ENCODE peak calls at places on chromosomes 11 and 22, in eight cellular contexts. One of them, this sample, is unnamed.
A peak's percentile ranks its signal among the peaks of the same experiment; 100 is the strongest.

GRCh38 chr22:20957118-20957690 is 9.9 kb upstream of the AIFM3 start:
- DNase-seq in ovary: peak; percentile 60
- DNase-seq in cardiac muscle cell: peak; percentile 29
- DNase-seq in fibroblast of lung: peak; percentile 9
- DNase-seq in PC-3: peak; percentile 22
- DNase-seq in endodermal cell: peak; percentile 85
- DNase-seq in hepatocyte: peak; percentile 61
- DNase-seq in kidney: peak; percentile 82
- DNase-seq in this sample: no peak

GRCh38 chr11:131275580-131275979 is 94.8 kb upstream of the NTM start:
- DNase-seq in ovary: no peak
- DNase-seq in cardiac muscle cell: no peak
- DNase-seq in fibroblast of lung: no peak
- DNase-seq in PC-3: no peak
- DNase-seq in endodermal cell: no peak
- DNase-seq in hepatocyte: no peak
- DNase-seq in kidney: no peak
- DNase-seq in this sample: no peak

GRCh38 chr22:37967147-37967546 is 13.6 kb downstream of the POLR2F start:
- DNase-seq in ovary: no peak
- DNase-seq in cardiac muscle cell: no peak
- DNase-seq in fibroblast of lung: no peak
- DNase-seq in PC-3: no peak
- DNase-seq in endodermal cell: no peak
- DNase-seq in hepatocyte: no peak
- DNase-seq in kidney: no peak
- DNase-seq in this sample: no peak

GRCh38 chr22:20441631-20442484 is 4.2 kb upstream of the SCARF2 start:
- DNase-seq in ovary: no peak
- DNase-seq in cardiac muscle cell: peak; percentile 47
- DNase-seq in fibroblast of lung: no peak
- DNase-seq in PC-3: no peak
- DNase-seq in endodermal cell: peak; percentile 47
- DNase-seq in hepatocyte: no peak
- DNase-seq in kidney: peak; percentile 76
- DNase-seq in this sample: no peak

GRCh38 chr11:88402192-88402715 is 64.7 kb upstream of the CTSC start:
- DNase-seq in ovary: no peak
- DNase-seq in cardiac muscle cell: peak; percentile 69
- DNase-seq in fibroblast of lung: peak; percentile 91
- DNase-seq in PC-3: peak; percentile 78
- DNase-seq in endodermal cell: no peak
- DNase-seq in hepatocyte: no peak
- DNase-seq in kidney: no peak
- DNase-seq in this sample: peak; percentile 86

GRCh38 chr11:115701284-115701875 is 197.2 kb upstream of the CADM1 start:
- DNase-seq in ovary: no peak
- DNase-seq in cardiac muscle cell: no peak
- DNase-seq in fibroblast of lung: no peak
- DNase-seq in PC-3: no peak
- DNase-seq in endodermal cell: peak; percentile 11
- DNase-seq in hepatocyte: no peak
- DNase-seq in kidney: no peak
- DNase-seq in this sample: no peak

GRCh38 chr22:20242393-20243175 is 25.5 kb downstream of the RTN4R start:
- DNase-seq in ovary: no peak
- DNase-seq in cardiac muscle cell: no peak
- DNase-seq in fibroblast of lung: no peak
- DNase-seq in PC-3: no peak
- DNase-seq in endodermal cell: no peak
- DNase-seq in hepatocyte: no peak
- DNase-seq in kidney: no peak
- DNase-seq in this sample: no peak

GRCh38 chr11:68538025-68538424 is 77.5 kb downstream of the PPP6R3 start:
- DNase-seq in ovary: no peak
- DNase-seq in cardiac muscle cell: no peak
- DNase-seq in fibroblast of lung: no peak
- DNase-seq in PC-3: peak; percentile 12
- DNase-seq in endodermal cell: no peak
- DNase-seq in hepatocyte: no peak
- DNase-seq in kidney: no peak
- DNase-seq in this sample: no peak

GRCh38 chr11:120938255-120938654 is 85.6 kb upstream of the TBCEL start:
- DNase-seq in ovary: no peak
- DNase-seq in cardiac muscle cell: no peak
- DNase-seq in fibroblast of lung: no peak
- DNase-seq in PC-3: no peak
- DNase-seq in endodermal cell: no peak
- DNase-seq in hepatocyte: no peak
- DNase-seq in kidney: no peak
- DNase-seq in this sample: no peak

GRCh38 chr11:117441146-117441975 is 113.7 kb downstream of the CEP164 start:
- DNase-seq in ovary: no peak
- DNase-seq in cardiac muscle cell: no peak
- DNase-seq in fibroblast of lung: no peak
- DNase-seq in PC-3: no peak
- DNase-seq in endodermal cell: no peak
- DNase-seq in hepatocyte: no peak
- DNase-seq in kidney: peak; percentile 49
- DNase-seq in this sample: no peak

GRCh38 chr11:2667940-2668339 is 31.9 kb downstream of the KCNQ1OT1 start:
- DNase-seq in ovary: no peak
- DNase-seq in cardiac muscle cell: no peak
- DNase-seq in fibroblast of lung: no peak
- DNase-seq in PC-3: no peak
- DNase-seq in endodermal cell: peak; percentile 16
- DNase-seq in hepatocyte: no peak
- DNase-seq in kidney: no peak
- DNase-seq in this sample: no peak

GRCh38 chr11:125443767-125444311 is 52.2 kb downstream of the FEZ1 start:
- DNase-seq in ovary: no peak
- DNase-seq in cardiac muscle cell: no peak
- DNase-seq in fibroblast of lung: no peak
- DNase-seq in PC-3: no peak
- DNase-seq in endodermal cell: peak; percentile 88
- DNase-seq in hepatocyte: no peak
- DNase-seq in kidney: no peak
- DNase-seq in this sample: no peak

GRCh38 chr11:75203641-75204011 is 36.9 kb upstream of the TPBGL start:
- DNase-seq in ovary: no peak
- DNase-seq in cardiac muscle cell: no peak
- DNase-seq in fibroblast of lung: no peak
- DNase-seq in PC-3: no peak
- DNase-seq in endodermal cell: peak; percentile 35
- DNase-seq in hepatocyte: no peak
- DNase-seq in kidney: no peak
- DNase-seq in this sample: no peak

GRCh38 chr11:13378316-13378715 is 84.7 kb downstream of the BTBD10 start:
- DNase-seq in ovary: no peak
- DNase-seq in cardiac muscle cell: no peak
- DNase-seq in fibroblast of lung: no peak
- DNase-seq in PC-3: no peak
- DNase-seq in endodermal cell: no peak
- DNase-seq in hepatocyte: no peak
- DNase-seq in kidney: no peak
- DNase-seq in this sample: no peak

GRCh38 chr11:13382751-13383150 is 80.3 kb downstream of the BTBD10 start:
- DNase-seq in ovary: no peak
- DNase-seq in cardiac muscle cell: no peak
- DNase-seq in fibroblast of lung: no peak
- DNase-seq in PC-3: no peak
- DNase-seq in endodermal cell: no peak
- DNase-seq in hepatocyte: no peak
- DNase-seq in kidney: no peak
- DNase-seq in this sample: no peak

GRCh38 chr11:13384837-13385417 is 78.1 kb downstream of the BTBD10 start:
- DNase-seq in ovary: no peak
- DNase-seq in cardiac muscle cell: peak; percentile 71
- DNase-seq in fibroblast of lung: peak; percentile 49
- DNase-seq in PC-3: peak; percentile 52
- DNase-seq in endodermal cell: peak; percentile 79
- DNase-seq in hepatocyte: peak; percentile 52
- DNase-seq in kidney: no peak
- DNase-seq in this sample: peak; percentile 48

GRCh38 chr11:13376838-13377237 is 86.2 kb downstream of the BTBD10 start:
- DNase-seq in ovary: no peak
- DNase-seq in cardiac muscle cell: no peak
- DNase-seq in fibroblast of lung: no peak
- DNase-seq in PC-3: no peak
- DNase-seq in endodermal cell: no peak
- DNase-seq in hepatocyte: no peak
- DNase-seq in kidney: no peak
- DNase-seq in this sample: no peak

DNA sequence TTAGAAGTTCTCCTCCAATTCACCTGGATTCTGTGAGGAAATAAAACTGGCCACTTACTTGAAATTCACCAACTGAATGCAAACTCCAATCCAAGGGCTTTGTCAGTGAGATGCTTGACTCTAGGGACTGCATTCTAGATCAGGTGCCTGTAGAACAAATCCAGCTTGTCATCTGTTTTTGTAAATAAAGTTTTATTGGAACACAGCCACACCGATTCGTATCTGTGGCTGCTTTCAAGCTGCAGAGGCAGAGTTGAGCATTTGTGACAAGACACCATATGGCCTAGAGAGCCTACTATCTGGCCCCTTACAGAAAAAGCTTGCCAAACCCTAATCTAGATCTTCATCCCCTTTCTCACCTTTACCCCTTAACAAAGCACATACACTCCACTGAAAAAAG is 82.3 kb downstream of the BTBD10 start:
- DNase-seq in ovary: no peak
- DNase-seq in cardiac muscle cell: no peak
- DNase-seq in fibroblast of lung: no peak
- DNase-seq in PC-3: no peak
- DNase-seq in endodermal cell: no peak
- DNase-seq in hepatocyte: no peak
- DNase-seq in kidney: no peak
- DNase-seq in this sample: no peak
- H3K36me3 ChIP-seq in ovary: no peaks in the 10 kb centered on the region
- H3K36me3 ChIP-seq in cardiac muscle cell: no peaks in the 10 kb centered on the region
- H3K36me3 ChIP-seq in fibroblast of lung: peaks cover 6% of the 10 kb centered on the region
- H3K36me3 ChIP-seq in PC-3: peaks cover 4% of the 10 kb centered on the region
- H3K36me3 ChIP-seq in endodermal cell: peaks cover 33% of the 10 kb centered on the region
- H3K36me3 ChIP-seq in hepatocyte: no peaks in the 10 kb centered on the region
- H3K36me3 ChIP-seq in kidney: peaks cover 20% of the 10 kb centered on the region
- H3K36me3 ChIP-seq in this sample: peaks cover 12% of the 10 kb centered on the region

DNA sequence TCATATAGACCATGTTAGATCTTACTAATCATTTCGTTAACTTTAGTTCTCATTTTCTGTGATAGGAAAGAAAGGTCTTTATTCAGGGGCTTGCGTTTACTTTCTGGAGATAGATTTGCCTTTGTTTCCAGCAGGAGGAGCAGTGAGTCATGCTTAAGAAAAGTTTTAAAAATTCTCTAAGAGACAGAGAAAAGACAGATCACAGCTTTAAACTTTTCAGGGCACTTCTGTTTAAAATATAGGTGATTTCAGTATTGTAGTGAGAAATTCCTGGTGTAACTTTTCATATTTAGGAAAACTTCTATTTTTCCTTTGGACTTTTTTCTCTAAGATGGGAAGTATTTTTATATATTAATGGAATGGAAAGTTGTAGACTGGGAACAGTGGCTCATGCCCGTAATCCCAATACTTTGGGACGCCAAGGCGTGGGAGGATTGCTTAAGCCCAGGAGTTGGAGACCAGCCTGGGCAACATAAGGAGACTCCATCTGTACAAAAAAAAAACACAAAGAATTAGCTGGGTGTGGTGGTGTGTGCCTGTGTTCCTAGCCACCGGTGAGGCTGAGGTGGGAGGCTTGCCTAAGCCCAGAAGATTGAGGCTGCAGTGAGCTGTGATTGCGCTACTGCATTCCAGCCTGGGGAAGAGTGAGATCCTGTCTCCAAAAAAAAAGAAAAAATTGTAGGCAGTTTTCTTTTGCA is 60.3 kb downstream of the ATXN10 start:
- DNase-seq in ovary: no peak
- DNase-seq in cardiac muscle cell: peak; percentile 51
- DNase-seq in fibroblast of lung: peak; percentile 60
- DNase-seq in PC-3: peak; percentile 15
- DNase-seq in endodermal cell: no peak
- DNase-seq in hepatocyte: peak; percentile 23
- DNase-seq in kidney: no peak
- DNase-seq in this sample: peak; percentile 53
- TF ChIP-seq CTCF in ovary: peak; percentile 30
- TF ChIP-seq CTCF in cardiac muscle cell: peak; percentile 53
- TF ChIP-seq CTCF in fibroblast of lung: peak; percentile 63
- TF ChIP-seq CTCF in PC-3: peak; percentile 62
- TF ChIP-seq CTCF in endodermal cell: peak; percentile 74
- TF ChIP-seq CTCF in hepatocyte: peak; percentile 53
- TF ChIP-seq CTCF in kidney: peak; percentile 2
- TF ChIP-seq CTCF in this sample: peak; percentile 28

GRCh38 chr22:36374603-36375024 is 13.2 kb downstream of the MYH9 start:
- DNase-seq in ovary: no peak
- DNase-seq in cardiac muscle cell: peak; percentile 43
- DNase-seq in fibroblast of lung: peak; percentile 84
- DNase-seq in PC-3: peak; percentile 84
- DNase-seq in endodermal cell: peak; percentile 55
- DNase-seq in hepatocyte: no peak
- DNase-seq in kidney: peak; percentile 83
- DNase-seq in this sample: peak; percentile 96
- H3K4me3 ChIP-seq in ovary: no peak overlapping the region
- H3K4me3 ChIP-seq in cardiac muscle cell: no peak overlapping the region
- H3K4me3 ChIP-seq in fibroblast of lung: no peak overlapping the region
- H3K4me3 ChIP-seq in PC-3: no peak overlapping the region
- H3K4me3 ChIP-seq in endodermal cell: no peak overlapping the region
- H3K4me3 ChIP-seq in hepatocyte: no peak overlapping the region
- H3K4me3 ChIP-seq in kidney: no peak overlapping the region
- H3K4me3 ChIP-seq in this sample: no peak overlapping the region

DNA sequence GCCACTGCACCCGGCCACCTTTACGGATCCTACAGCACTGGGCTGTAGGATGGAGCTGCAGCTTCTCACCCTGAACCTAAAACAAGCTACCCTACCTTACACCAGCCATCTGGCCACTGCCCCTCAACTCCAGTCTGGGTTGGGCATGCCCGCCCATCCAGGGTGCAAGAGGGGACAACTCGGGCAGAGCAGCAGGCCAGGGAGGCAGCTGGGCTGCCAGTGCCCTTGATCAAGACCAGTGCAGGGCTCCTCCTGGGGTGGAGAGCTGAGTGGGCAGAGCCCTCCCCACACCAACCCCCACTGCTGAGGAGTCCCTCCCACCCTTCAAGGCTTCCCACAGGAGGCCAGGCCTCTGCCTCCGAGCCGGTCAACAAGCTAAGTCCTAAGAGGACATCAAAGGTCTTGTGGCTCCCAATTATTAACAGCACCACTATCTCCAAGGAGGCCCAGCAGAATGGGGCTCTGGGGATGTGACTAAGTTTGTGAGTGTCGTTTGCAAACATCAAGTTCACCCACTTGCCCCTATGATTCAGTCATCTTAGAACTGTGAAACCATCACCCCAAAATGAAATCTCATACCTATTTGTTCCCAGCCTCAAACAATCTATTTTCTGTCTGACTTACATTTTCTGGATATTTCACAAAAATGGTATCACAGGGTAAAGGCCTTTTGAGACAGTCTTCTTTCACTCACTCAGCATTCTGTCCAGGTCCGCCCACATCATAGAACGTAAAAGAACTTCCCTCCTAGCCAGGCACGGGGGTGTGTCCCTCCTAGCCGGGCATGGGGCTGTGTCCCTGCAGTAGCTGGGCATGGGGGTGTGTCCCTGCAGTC is 11.0 kb downstream of the GATD1 start:
- DNase-seq in ovary: no peak
- DNase-seq in cardiac muscle cell: no peak
- DNase-seq in fibroblast of lung: no peak
- DNase-seq in PC-3: no peak
- DNase-seq in endodermal cell: no peak
- DNase-seq in hepatocyte: no peak
- DNase-seq in kidney: no peak
- DNase-seq in this sample: no peak
- H3K36me3 ChIP-seq in ovary: no peaks in the 10 kb centered on the region
- H3K36me3 ChIP-seq in cardiac muscle cell: peaks cover 22% of the 10 kb centered on the region
- H3K36me3 ChIP-seq in fibroblast of lung: peaks cover 47% of the 10 kb centered on the region
- H3K36me3 ChIP-seq in PC-3: peaks cover 44% of the 10 kb centered on the region
- H3K36me3 ChIP-seq in endodermal cell: peaks cover 52% of the 10 kb centered on the region
- H3K36me3 ChIP-seq in hepatocyte: no peaks in the 10 kb centered on the region
- H3K36me3 ChIP-seq in kidney: peaks cover 19% of the 10 kb centered on the region
- H3K36me3 ChIP-seq in this sample: peaks cover 44% of the 10 kb centered on the region

This sample was measured in bronchial epithelial cell.